ENCODE peak calls at places on chromosomes 13 and 19, in ten cellular contexts. K is PC-3, Z is body of pancreas, F is left ventricle myocardium inferior, T is WERI-Rb-1, X is transverse colon, Y is RWPE2, O is breast epithelium, R is psoas muscle, M is gastrocnemius medialis. G is an unnamed sample.

GRCh38 chr19:41920878-41921277 is 7.4 kb downstream of the ERFL start:
- DNase-seq in R (no peak), T (no peak), Z (no peak), X (no peak), O (no peak), M (no peak), Y (no peak), F (no peak), K (no peak), G (no peak)

GRCh38 chr19:44696939-44697669 is 1.8 kb upstream of the CEACAM16 start:
- DNase-seq in K (no peak), Z (peak; percentile 88), R (no peak), F (no peak), M (no peak), T (no peak), Y (no peak), O (no peak), X (no peak), G (no peak)

GRCh38 chr13:31242935-31243334 is 43.2 kb downstream of the B3GLCT start:
- DNase-seq in F (no peak), Z (no peak), M (no peak), R (no peak), Y (no peak), X (no peak), T (no peak), K (no peak), O (no peak), G (no peak)

GRCh38 chr13:108213946-108214345 is 1.4 kb downstream of the LIG4 start:
- DNase-seq in F (no peak), Z (no peak), O (no peak), K (peak; percentile 49), Y (no peak), R (no peak), T (no peak), M (no peak), X (no peak), G (no peak)

GRCh38 chr13:71358218-71358617 is 508.8 kb downstream of the DACH1 start:
- DNase-seq in X (no peak), R (no peak), F (no peak), Z (no peak), M (no peak), T (no peak), Y (no peak), K (peak; percentile 20), O (no peak), G (no peak)

GRCh38 chr19:55118401-55118991 is 1.1 kb upstream of the PPP1R12C start:
- DNase-seq in M (peak; percentile 65), F (peak; percentile 65), T (no peak), R (peak; percentile 54), O (no peak), Y (no peak), Z (peak; percentile 40), X (peak; percentile 35), K (no peak), G (peak; percentile 69)

GRCh38 chr13:111153977-111154332 is 38.8 kb downstream of the ARHGEF7 start:
- DNase-seq in Y (no peak), T (no peak), O (no peak), X (peak; percentile 62), R (no peak), Z (no peak), K (peak; percentile 23), F (peak; percentile 49), M (peak; percentile 61), G (peak; percentile 34)

GRCh38 chr13:49616688-49617065 is 11.6 kb upstream of the ARL11 start:
- DNase-seq in M (no peak), T (no peak), Z (no peak), F (no peak), R (no peak), Y (no peak), X (no peak), O (no peak), K (no peak), G (no peak)

GRCh38 chr13:111401755-111402154 is 81.3 kb downstream of the TEX29 start:
- DNase-seq in O (no peak), K (no peak), Y (no peak), T (no peak), R (no peak), F (no peak), M (no peak), X (no peak), Z (no peak), G (no peak)

GRCh38 chr13:79686441-79686840 is 205.5 kb downstream of the NDFIP2 start:
- DNase-seq in R (no peak), T (no peak), O (no peak), X (no peak), F (no peak), M (no peak), Z (no peak), K (no peak), Y (no peak), G (no peak)

GRCh38 chr19:38528213-38528755 is 89.5 kb downstream of the MAP4K1 start:
- DNase-seq in K (no peak), Z (no peak), Y (no peak), X (no peak), O (no peak), T (no peak), R (no peak), M (no peak), F (no peak), G (no peak)
- H3K27me3 ChIP-seq in K (no peaks in the 10 kb centered on the region), Z (no peaks in the 10 kb centered on the region), Y (no peaks in the 10 kb centered on the region), X (no peaks in the 10 kb centered on the region), O (no peaks in the 10 kb centered on the region), T (no peaks in the 10 kb centered on the region), R (no peaks in the 10 kb centered on the region), M (no peaks in the 10 kb centered on the region), F (peaks cover 55% of the 10 kb centered on the region), G (no peaks in the 10 kb centered on the region)

GRCh38 chr13:60139272-60139671 is 24.5 kb downstream of the DIAPH3 start:
- DNase-seq in Z (no peak), M (no peak), F (no peak), T (no peak), Y (no peak), K (peak; percentile 32), X (no peak), R (no peak), O (no peak), G (no peak)

GRCh38 chr13:60138674-60139073 is 25.1 kb downstream of the DIAPH3 start:
- DNase-seq in O (no peak), F (no peak), Y (no peak), Z (no peak), R (no peak), K (no peak), M (no peak), T (no peak), X (no peak), G (no peak)

GRCh38 chr13:60135344-60135743 is 28.4 kb downstream of the DIAPH3 start:
- DNase-seq in Y (no peak), R (no peak), T (no peak), Z (no peak), X (no peak), K (no peak), O (no peak), M (no peak), F (no peak), G (no peak)

GRCh38 chr13:60137911-60138570 is 25.7 kb downstream of the DIAPH3 start:
- DNase-seq in Z (no peak), K (no peak), F (no peak), X (no peak), R (no peak), M (no peak), T (no peak), O (no peak), Y (no peak), G (no peak)

GRCh38 chr13:60134376-60134775 is 29.4 kb downstream of the DIAPH3 start:
- DNase-seq in F (no peak), K (no peak), M (no peak), O (no peak), Z (no peak), T (no peak), X (no peak), Y (no peak), R (no peak), G (no peak)
- H3K4me3 ChIP-seq in F (no peak overlapping the region), K (no peak overlapping the region), M (no peak overlapping the region), O (no peak overlapping the region), Z (no peak overlapping the region), T (no peak overlapping the region), X (no peak overlapping the region), Y (no peak overlapping the region), R (no peak overlapping the region), G (no peak overlapping the region)

DNA sequence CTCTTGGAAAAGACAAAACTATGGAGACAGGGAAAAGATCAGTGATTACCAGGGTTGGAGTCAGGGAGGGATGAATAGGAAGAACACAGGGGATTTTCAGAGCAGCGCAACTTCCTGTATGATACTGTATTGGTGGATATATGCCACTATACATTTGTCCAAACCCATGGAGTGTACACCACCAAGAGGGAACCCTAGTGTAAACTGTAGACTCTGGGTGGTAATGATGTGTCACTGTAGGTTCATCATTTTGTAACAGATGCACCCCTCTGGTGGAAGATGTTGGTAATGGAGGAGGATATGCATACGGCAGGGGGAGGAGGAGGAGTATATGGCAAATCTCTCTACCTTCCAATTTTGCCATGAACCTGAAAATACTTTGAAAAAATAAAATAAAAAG is 68.1 kb downstream of the UFM1 start:
- DNase-seq in Y (no peak), M (no peak), K (peak; percentile 73), R (no peak), X (no peak), Z (no peak), T (peak; percentile 18), O (no peak), F (no peak), G (no peak)
- TF ChIP-seq CTCF in Y (peak; percentile 36), M (peak; percentile 12), K (peak; percentile 73), R (peak; percentile 10), X (no peak), Z (no peak), T (peak; percentile 19), O (no peak), F (peak; percentile 38), G (no peak)

GRCh38 chr19:1511989-1512338 is 855 bp downstream of the ADAMTSL5 start:
- DNase-seq in Z (no peak), K (no peak), X (no peak), Y (no peak), M (no peak), F (no peak), T (no peak), R (no peak), O (no peak), G (no peak)
- H3K27me3 ChIP-seq in Z (no peaks in the 10 kb centered on the region), K (no peaks in the 10 kb centered on the region), X (peaks cover 47% of the 10 kb centered on the region), Y (no peaks in the 10 kb centered on the region), M (no peaks in the 10 kb centered on the region), F (peaks cover 52% of the 10 kb centered on the region), T (peaks cover 3% of the 10 kb centered on the region), R (peaks cover 5% of the 10 kb centered on the region), O (peaks cover 10% of the 10 kb centered on the region), G (no peaks in the 10 kb centered on the region)

GRCh38 chr13:43087960-43088580 is 64.7 kb downstream of the DNAJC15 start:
- DNase-seq in Z (no peak), R (no peak), T (no peak), X (no peak), Y (no peak), M (no peak), K (peak; percentile 31), O (no peak), F (no peak), G (no peak)
- H3K4me3 ChIP-seq in Z (peak overlapping the region; percentile 32), R (peak overlapping the region; percentile 52), T (no peak overlapping the region), X (peak overlapping the region; percentile 31), Y (peak overlapping the region; percentile 20), M (peak overlapping the region; percentile 34), K (peak overlapping the region; percentile 51), O (peak overlapping the region; percentile 43), F (peak overlapping the region; percentile 58), G (no peak overlapping the region)

DNA sequence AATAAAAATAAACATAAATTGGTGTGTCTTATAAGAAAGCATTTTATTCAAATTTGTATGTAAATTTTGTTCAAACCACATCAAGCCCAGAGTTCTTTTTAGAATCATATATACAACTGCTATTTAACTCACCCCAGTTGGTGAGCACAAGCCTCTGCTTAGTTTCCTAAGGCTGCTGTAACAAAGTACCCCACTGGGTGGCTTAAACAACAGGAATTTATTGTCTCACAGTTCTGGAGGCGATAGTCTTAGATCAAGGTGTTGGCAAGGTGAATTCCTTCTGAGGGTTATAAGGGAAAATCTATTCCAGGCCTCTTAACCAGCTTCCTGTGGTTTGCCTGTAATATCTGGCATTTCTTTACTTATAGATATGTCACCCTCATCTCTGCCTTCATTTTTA is 1133.5 kb downstream of the OLFM4 start:
- DNase-seq in Y (no peak), R (no peak), T (peak; percentile 4), Z (no peak), K (peak; percentile 5), F (no peak), M (no peak), O (no peak), X (no peak), G (no peak)
- TF ChIP-seq CTCF in Y (peak; percentile 8), R (no peak), T (peak; percentile 1), Z (no peak), K (no peak), F (no peak), M (no peak), O (no peak), X (no peak), G (no peak)

G was measured in lung.